ENCODE peak calls at places on chromosomes 3 and 15, in four cellular contexts. One of them, this sample, is unnamed.

GRCh38 chr15:65979316-65979715 is 110.0 kb downstream of the RAB11A start:
- DNase-seq in HepG2: no peak
- DNase-seq in GM12878: no peak
- DNase-seq in H1: no peak
- DNase-seq in this sample: no peak

GRCh38 chr3:69439683-69440270 is 53.9 kb upstream of the FRMD4B start:
- DNase-seq in GM12878: peak
- DNase-seq in H1: no peak
- DNase-seq in HepG2: peak
- DNase-seq in this sample: no peak

GRCh38 chr3:46559030-46559704 is 6.9 kb downstream of the LRRC2 start:
- DNase-seq in H1: peak
- DNase-seq in HepG2: no peak
- DNase-seq in GM12878: no peak
- DNase-seq in this sample: no peak

GRCh38 chr3:125203731-125204130 is 8.8 kb downstream of the SLC12A8 start:
- DNase-seq in H1: no peak
- DNase-seq in GM12878: no peak
- DNase-seq in HepG2: no peak
- DNase-seq in this sample: no peak

GRCh38 chr3:69871868-69872267 is 127.7 kb upstream of the SAMMSON start:
- DNase-seq in H1: no peak
- DNase-seq in HepG2: no peak
- DNase-seq in GM12878: no peak
- DNase-seq in this sample: no peak

GRCh38 chr3:171878441-171879225 is 35.5 kb downstream of the TMEM212 start:
- DNase-seq in HepG2: peak
- DNase-seq in GM12878: no peak
- DNase-seq in H1: no peak
- DNase-seq in this sample: no peak

GRCh38 chr15:88646951-88647350 is 8.1 kb downstream of the ISG20 start:
- DNase-seq in GM12878: no peak
- DNase-seq in HepG2: no peak
- DNase-seq in H1: peak
- DNase-seq in this sample: no peak

GRCh38 chr15:67185621-67186225 is 68.7 kb downstream of the AAGAB start:
- DNase-seq in GM12878: peak
- DNase-seq in HepG2: no peak
- DNase-seq in H1: no peak
- DNase-seq in this sample: no peak

GRCh38 chr15:53307952-53308624 is 451.4 kb downstream of the WDR72 start:
- DNase-seq in H1: no peak
- DNase-seq in GM12878: no peak
- DNase-seq in HepG2: no peak
- DNase-seq in this sample: no peak

GRCh38 chr3:67090472-67090871 is 92.4 kb downstream of the KBTBD8 start:
- DNase-seq in HepG2: no peak
- DNase-seq in GM12878: no peak
- DNase-seq in H1: no peak
- DNase-seq in this sample: no peak

GRCh38 chr3:111392911-111393351 is 149.1 kb upstream of the CD96 start:
- DNase-seq in H1: no peak
- DNase-seq in GM12878: no peak
- DNase-seq in HepG2: no peak
- DNase-seq in this sample: no peak

GRCh38 chr3:180870008-180870733 is 42.3 kb upstream of the FXR1 start:
- DNase-seq in GM12878: no peak
- DNase-seq in H1: peak
- DNase-seq in HepG2: no peak
- DNase-seq in this sample: no peak

GRCh38 chr3:137121704-137122314 is 164.0 kb downstream of the IL20RB start:
- DNase-seq in GM12878: peak
- DNase-seq in HepG2: peak
- DNase-seq in H1: no peak
- DNase-seq in this sample: peak

GRCh38 chr3:12862387-12862786 is 21.0 kb upstream of the RPL32 start:
- DNase-seq in H1: no peak
- DNase-seq in GM12878: no peak
- DNase-seq in HepG2: no peak
- DNase-seq in this sample: no peak

GRCh38 chr3:149670742-149671492 is 13.1 kb upstream of the WWTR1 start:
- DNase-seq in H1: no peak
- DNase-seq in HepG2: peak
- DNase-seq in GM12878: no peak
- DNase-seq in this sample: peak

GRCh38 chr3:171846594-171846993 is 3.4 kb downstream of the TMEM212 start:
- DNase-seq in H1: no peak
- DNase-seq in GM12878: peak
- DNase-seq in HepG2: no peak
- DNase-seq in this sample: no peak

GRCh38 chr3:32451049-32451659 is 51.5 kb downstream of the CMTM6 start:
- DNase-seq in HepG2: no peak
- DNase-seq in GM12878: no peak
- DNase-seq in H1: no peak
- DNase-seq in this sample: no peak

GRCh38 chr15:95639208-95639607 is 691.3 kb upstream of the NR2F2 start:
- DNase-seq in H1: no peak
- DNase-seq in GM12878: no peak
- DNase-seq in HepG2: no peak
- DNase-seq in this sample: no peak

DNA sequence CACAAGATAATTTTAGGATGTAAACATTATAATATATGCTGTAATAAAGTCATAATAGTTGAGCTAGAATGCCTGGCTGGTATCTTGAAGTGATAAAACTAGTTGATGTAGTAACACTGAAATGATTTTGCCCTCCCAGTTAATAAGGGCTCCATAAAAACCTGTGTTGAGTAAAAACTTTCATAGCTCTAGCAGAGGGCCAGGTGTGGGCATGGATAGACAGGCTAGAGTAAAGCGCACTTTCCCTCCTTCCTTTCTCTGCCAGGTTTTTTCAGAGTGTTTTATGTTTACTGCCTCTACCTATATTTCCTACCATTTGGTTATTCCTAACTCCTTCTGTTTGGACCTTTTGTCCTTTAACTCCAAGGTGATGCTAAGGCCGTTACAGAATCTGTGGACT is 25.3 kb downstream of the CHD2 start:
- DNase-seq in H1: no peak
- DNase-seq in HepG2: no peak
- DNase-seq in GM12878: no peak
- DNase-seq in this sample: no peak
- H3K9ac ChIP-seq in H1: no peak
- H3K9ac ChIP-seq in HepG2: no peak
- H3K9ac ChIP-seq in GM12878: no peak
- H3K9ac ChIP-seq in this sample: no peak

DNA sequence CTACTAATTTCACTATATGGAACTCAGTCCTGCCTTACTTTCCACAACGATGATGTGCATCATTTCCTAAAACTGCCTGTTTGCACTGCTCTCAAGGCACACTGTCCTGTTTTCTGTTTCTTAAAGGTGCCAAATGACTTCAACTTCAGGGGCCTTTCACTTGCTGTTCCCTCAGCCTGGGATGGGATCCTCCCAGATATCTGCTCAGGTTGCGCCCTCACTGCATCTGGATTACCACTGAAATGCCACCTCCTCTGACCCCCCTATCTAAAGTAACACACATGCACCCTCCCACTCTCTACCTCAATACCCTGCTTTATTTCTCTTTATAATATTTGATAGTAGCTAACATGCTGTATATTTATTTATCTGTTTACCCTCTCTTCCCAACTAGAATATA is 123.8 kb upstream of the CMC1 start:
- DNase-seq in HepG2: no peak
- DNase-seq in H1: no peak
- DNase-seq in GM12878: no peak
- DNase-seq in this sample: no peak
- TF ChIP-seq SUZ12 in HepG2: no peak
- TF ChIP-seq SUZ12 in H1: no peak
- TF ChIP-seq SUZ12 in GM12878: no peak
- TF ChIP-seq SUZ12 in this sample: no peak

DNA sequence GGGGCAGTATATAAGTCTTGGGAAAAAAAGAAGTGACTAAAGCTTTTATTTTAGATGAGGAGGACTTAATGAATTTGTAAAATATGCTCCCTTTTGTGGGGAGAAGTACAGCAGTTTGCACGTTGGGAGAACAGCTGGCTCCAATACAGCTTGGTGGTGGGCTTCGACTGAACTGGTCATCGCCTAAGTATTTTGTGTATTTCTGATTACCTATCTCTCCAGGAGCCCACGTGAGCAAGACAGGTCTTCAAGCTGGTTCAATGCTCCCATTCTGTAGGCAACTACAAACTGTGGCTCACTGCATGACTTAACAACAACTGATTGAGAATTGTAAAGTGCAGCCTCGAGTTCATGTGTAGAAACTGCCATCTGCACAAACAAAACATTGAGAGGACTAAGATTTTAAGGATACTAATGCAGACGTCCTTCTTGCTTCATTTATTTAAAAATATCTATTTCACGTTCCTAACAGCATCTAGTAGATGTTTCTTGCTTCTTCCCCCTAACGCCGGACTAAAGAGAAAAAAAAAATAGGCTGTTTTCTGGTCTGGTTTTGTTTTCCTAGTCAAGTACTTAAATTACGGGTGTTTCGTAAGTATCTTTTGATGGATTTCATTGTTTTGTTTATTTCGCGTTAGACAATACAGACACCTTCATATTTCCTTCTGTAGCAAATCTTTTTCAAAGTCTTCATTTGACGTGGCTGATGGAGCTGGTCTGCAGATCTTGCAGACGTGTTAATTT is 1.4 kb upstream of the GREM1 start:
- DNase-seq in HepG2: no peak
- DNase-seq in H1: no peak
- DNase-seq in GM12878: no peak
- DNase-seq in this sample: no peak
- H3K9ac ChIP-seq in HepG2: no peak
- H3K9ac ChIP-seq in H1: no peak
- H3K9ac ChIP-seq in GM12878: no peak
- H3K9ac ChIP-seq in this sample: no peak

DNA sequence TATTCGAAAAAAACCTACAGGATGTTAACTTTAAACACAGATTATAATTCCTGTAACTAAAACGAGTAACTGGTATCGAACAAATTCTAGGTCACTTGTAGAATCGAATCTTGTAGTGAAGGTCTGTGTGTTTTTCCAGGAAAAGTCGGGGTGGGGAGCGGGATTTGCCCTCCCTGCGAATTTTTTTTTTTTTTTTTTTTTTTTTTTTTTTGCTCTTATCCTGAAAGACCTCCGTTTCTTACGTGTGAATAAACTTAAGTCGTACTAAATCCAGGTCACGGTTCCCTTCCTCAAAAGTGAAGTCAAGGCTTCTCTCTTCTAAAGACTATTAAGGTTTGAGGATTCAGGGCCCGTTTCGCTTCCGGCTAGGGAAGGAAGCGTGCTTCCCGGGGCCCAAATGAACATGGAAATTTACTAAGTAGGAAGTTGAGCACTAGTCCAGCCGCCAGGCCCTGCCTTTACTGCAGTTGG is 775 bp downstream of the TBC1D5 start:
- DNase-seq in HepG2: peak
- DNase-seq in H1: no peak
- DNase-seq in GM12878: no peak
- DNase-seq in this sample: peak
- TF ChIP-seq SUZ12 in HepG2: no peak
- TF ChIP-seq SUZ12 in H1: no peak
- TF ChIP-seq SUZ12 in GM12878: no peak
- TF ChIP-seq SUZ12 in this sample: no peak

DNA sequence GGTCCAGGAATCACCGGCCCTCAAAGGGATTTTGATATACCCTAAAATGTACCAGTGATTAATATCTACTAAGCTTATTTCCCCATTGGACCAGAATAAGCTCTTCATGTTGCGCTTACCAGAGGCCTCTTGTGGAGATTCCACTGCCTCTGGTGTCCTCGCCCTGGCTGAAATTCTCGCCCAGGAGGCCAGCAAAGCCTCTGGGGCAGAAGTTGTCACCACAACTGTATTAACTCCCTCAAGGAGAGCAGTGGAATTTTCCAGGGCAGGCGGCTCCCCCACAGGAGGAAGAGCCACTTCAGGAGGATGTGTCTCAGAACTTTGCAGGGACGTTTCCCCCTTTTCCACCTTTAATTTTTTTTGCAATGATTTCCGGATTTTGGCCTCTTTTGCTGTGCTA is 6.9 kb downstream of the DPPA4 start:
- DNase-seq in HepG2: no peak
- DNase-seq in GM12878: no peak
- DNase-seq in H1: no peak
- DNase-seq in this sample: no peak
- H3K9ac ChIP-seq in HepG2: no peak
- H3K9ac ChIP-seq in GM12878: no peak
- H3K9ac ChIP-seq in H1: no peak
- H3K9ac ChIP-seq in this sample: no peak

DNA sequence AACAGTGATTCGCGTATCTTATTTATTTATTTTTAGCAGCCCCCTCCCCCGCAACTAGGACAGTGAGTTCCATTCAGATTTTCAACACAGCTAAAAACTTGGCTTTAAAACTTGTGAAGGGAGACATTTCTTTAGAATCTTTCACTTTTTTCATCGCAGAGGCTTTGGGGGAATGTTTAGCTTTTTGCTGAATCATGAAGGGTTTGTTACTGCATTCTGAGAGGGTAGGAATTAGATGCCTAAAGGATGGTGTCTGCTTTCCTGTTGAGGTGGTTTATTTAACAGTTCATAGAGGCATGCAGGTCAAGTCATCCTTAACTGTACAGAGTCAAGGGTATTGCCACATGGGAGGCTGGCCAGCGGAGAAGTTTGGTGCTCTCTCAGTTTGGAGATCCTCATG is 36.6 kb downstream of the GAP43 start:
- DNase-seq in HepG2: no peak
- DNase-seq in GM12878: no peak
- DNase-seq in H1: no peak
- DNase-seq in this sample: no peak
- TF ChIP-seq SUZ12 in HepG2: no peak
- TF ChIP-seq SUZ12 in GM12878: no peak
- TF ChIP-seq SUZ12 in H1: no peak
- TF ChIP-seq SUZ12 in this sample: no peak

DNA sequence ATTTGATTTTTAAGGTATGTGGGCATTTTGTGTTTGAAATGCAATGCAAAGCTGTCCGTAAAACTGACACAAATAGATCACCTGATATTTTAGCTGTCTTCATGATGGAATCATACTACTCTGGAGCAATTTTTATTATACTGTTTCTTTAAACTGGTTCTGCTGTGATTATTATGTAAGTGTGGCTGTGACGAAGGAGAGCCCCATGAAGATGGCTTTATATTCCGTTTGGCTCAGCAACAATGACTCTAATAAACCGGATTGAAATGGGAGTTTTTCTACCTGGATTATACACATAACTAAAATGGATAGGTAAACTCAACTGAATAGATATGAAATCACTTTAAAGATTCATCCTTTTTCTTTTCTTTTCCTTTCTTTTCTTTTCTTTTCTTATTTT is 9.4 kb downstream of the TLNRD1 start:
- DNase-seq in GM12878: no peak
- DNase-seq in HepG2: no peak
- DNase-seq in H1: no peak
- DNase-seq in this sample: no peak
- H3K9ac ChIP-seq in GM12878: no peak
- H3K9ac ChIP-seq in HepG2: no peak
- H3K9ac ChIP-seq in H1: no peak
- H3K9ac ChIP-seq in this sample: no peak

This sample was measured in NT2/D1.